ENCODE peak calls at places on chromosomes 16 and 17, in ten cellular contexts. L is stimulated activated naive B cell treated with anti-CD40 and anti-IgM and Interleukin-4, amounts not matched to agents 10 μg/mL and 1 μg/mL and 100 μg/mL, for 72 hours; H is mesenteric fat pad; Y is ureter; D is pancreas; G is kidney; U is T-helper 2 cell; C is activated CD4-positive, alpha-beta T cell treated with anti-CD3 and anti-CD28 coated beads, Interleukin-2, amount 50 U/mL, for 24 hours; P is G401; T is stimulated activated CD8-positive, alpha-beta memory T cell treated with anti-CD3 and anti-CD28 coated beads, Interleukin-7, amount 100 ng/mL, for 24 hours. N is an unnamed sample.

GRCh38 chr16:11734653-11735043 is 8.0 kb downstream of the TXNDC11 start:
- DNase-seq in L (no peak), H (no peak), Y (no peak), D (no peak), G (no peak), U (no peak), C (no peak), P (no peak), T (no peak), N (no peak)

GRCh38 chr16:89365044-89365467 is 125.3 kb downstream of the ANKRD11 start:
- DNase-seq in L (no peak), H (no peak), Y (no peak), D (no peak), G (no peak), U (no peak), C (no peak), P (no peak), T (no peak), N (no peak)

GRCh38 chr16:23999663-24000062 is 163.9 kb downstream of the PRKCB start:
- DNase-seq in L (peak), H (no peak), Y (no peak), D (no peak), G (no peak), U (no peak), C (peak), P (peak), T (peak), N (no peak)

GRCh38 chr17:70644093-70644492 is 474.8 kb downstream of the KCNJ2 start:
- DNase-seq in L (no peak), H (no peak), Y (no peak), D (no peak), G (no peak), U (no peak), C (no peak), P (no peak), T (no peak), N (no peak)

GRCh38 chr17:48543854-48544355 is 1.0 kb downstream of the HOXB2 start:
- DNase-seq in L (no peak), H (no peak), Y (no peak), D (no peak), G (no peak), U (no peak), C (no peak), P (no peak), T (no peak), N (no peak)

GRCh38 chr16:1380195-1380594 is 28.5 kb downstream of the GNPTG start:
- DNase-seq in L (no peak), H (no peak), Y (no peak), D (no peak), G (no peak), U (no peak), C (no peak), P (no peak), T (no peak), N (no peak)

GRCh38 chr16:4537376-4538066 is 1.1 kb downstream of the CDIP1 start:
- DNase-seq in L (no peak), H (no peak), Y (no peak), D (no peak), G (peak), U (no peak), C (no peak), P (peak), T (no peak), N (no peak)

GRCh38 chr17:8884336-8884990 is 17.0 kb upstream of the PIK3R6 start:
- DNase-seq in L (no peak), H (no peak), Y (no peak), D (no peak), G (no peak), U (no peak), C (no peak), P (no peak), T (no peak), N (no peak)

GRCh38 chr16:16828913-16829398 is 450.0 kb downstream of the NPIPA7 start:
- DNase-seq in L (no peak), H (no peak), Y (no peak), D (no peak), G (no peak), U (no peak), C (peak), P (no peak), T (no peak), N (no peak)

GRCh38 chr17:79213305-79213704 is 138.7 kb downstream of the ENGASE start:
- DNase-seq in L (no peak), H (no peak), Y (no peak), D (no peak), G (no peak), U (no peak), C (no peak), P (no peak), T (no peak), N (no peak)

GRCh38 chr16:12228079-12228606 is 251.6 kb downstream of the SNX29 start:
- DNase-seq in L (no peak), H (no peak), Y (no peak), D (no peak), G (no peak), U (no peak), C (no peak), P (no peak), T (no peak), N (no peak)

GRCh38 chr17:5861849-5862248 is 208.3 kb upstream of the WSCD1 start:
- DNase-seq in L (no peak), H (no peak), Y (no peak), D (no peak), G (no peak), U (no peak), C (no peak), P (no peak), T (no peak), N (no peak)

N was measured in mucosa of gallbladder.